ENCODE peak calls at places on chromosomes 1 and 21, in five cellular contexts. W is AG10803, J is right atrium auricular region, L is RWPE2, I is colonic mucosa. Z is an unnamed sample.

GRCh38 chr1:234866007-234866866 is 256.3 kb upstream of the IRF2BP2 start:
- DNase-seq in W (peak; percentile 78), J (peak; percentile 90), L (no peak), I (peak; percentile 76), Z (no peak)

GRCh38 chr1:93710949-93711591 is 29.4 kb upstream of the BCAR3 start:
- DNase-seq in W (no peak), J (no peak), L (no peak), I (no peak), Z (no peak)

GRCh38 chr1:237211031-237211430 is 169.0 kb downstream of the RYR2 start:
- DNase-seq in W (no peak), J (no peak), L (no peak), I (no peak), Z (no peak)

GRCh38 chr1:31198591-31198990 is 41.1 kb downstream of the NKAIN1 start:
- DNase-seq in W (no peak), J (no peak), L (no peak), I (no peak), Z (no peak)

GRCh38 chr1:156727914-156728598 is at the start of gene METTL25B:
- DNase-seq in W (peak; percentile 75), J (peak; percentile 85), L (peak; percentile 90), I (peak; percentile 89), Z (peak; percentile 82)

GRCh38 chr1:192639607-192640368 is 3.8 kb downstream of the RGS13 start:
- DNase-seq in W (peak; percentile 26), J (no peak), L (no peak), I (no peak), Z (peak; percentile 16)

GRCh38 chr1:248782311-248782887 is 26.8 kb upstream of the LYPD8 start:
- DNase-seq in W (no peak), J (no peak), L (no peak), I (no peak), Z (no peak)

GRCh38 chr1:98181041-98181764 is 260.4 kb upstream of the DPYD start:
- DNase-seq in W (no peak), J (no peak), L (no peak), I (no peak), Z (no peak)

GRCh38 chr1:112840631-112841624 is 115.1 kb downstream of the SLC16A1 start:
- DNase-seq in W (no peak), J (no peak), L (no peak), I (no peak), Z (peak; percentile 53)

GRCh38 chr1:156123356-156124196 is 9.1 kb downstream of the LMNA start:
- DNase-seq in W (peak; percentile 97), J (peak; percentile 100), L (peak; percentile 93), I (peak; percentile 97), Z (no peak)

GRCh38 chr1:67485046-67485811 is 55.0 kb upstream of the SERBP1 start:
- DNase-seq in W (no peak), J (no peak), L (no peak), I (no peak), Z (no peak)

GRCh38 chr21:22096314-22096713 is 1098.1 kb downstream of the NCAM2 start:
- DNase-seq in W (no peak), J (no peak), L (no peak), I (no peak), Z (no peak)

GRCh38 chr1:193090865-193091264 is 14.3 kb downstream of the GLRX2 start:
- DNase-seq in W (no peak), J (no peak), L (no peak), I (no peak), Z (no peak)

GRCh38 chr1:43552813-43553212 is 22.1 kb downstream of the PTPRF start:
- DNase-seq in W (peak; percentile 69), J (no peak), L (no peak), I (peak; percentile 83), Z (no peak)

GRCh38 chr21:15400905-15401304 is 328.9 kb upstream of the USP25 start:
- DNase-seq in W (no peak), J (no peak), L (no peak), I (no peak), Z (no peak)

GRCh38 chr1:161052899-161053298 is 7.1 kb upstream of the USF1 start:
- DNase-seq in W (no peak), J (no peak), L (no peak), I (no peak), Z (no peak)

GRCh38 chr1:5752715-5753330 is 239.4 kb downstream of the NPHP4 start:
- DNase-seq in W (no peak), J (no peak), L (peak; percentile 40), I (no peak), Z (no peak)

GRCh38 chr1:209250970-209251636 is 332.4 kb upstream of the CAMK1G start:
- DNase-seq in W (no peak), J (no peak), L (no peak), I (no peak), Z (no peak)

GRCh38 chr1:204041803-204042505 is 31.0 kb upstream of the SOX13 start:
- DNase-seq in W (peak; percentile 42), J (no peak), L (no peak), I (no peak), Z (no peak)

GRCh38 chr1:65243492-65243891 is 65.9 kb upstream of the DNAJC6 start:
- DNase-seq in W (no peak), J (no peak), L (no peak), I (no peak), Z (no peak)

GRCh38 chr1:74399249-74399648 is 113.2 kb downstream of the LRRC53 start:
- DNase-seq in W (no peak), J (no peak), L (no peak), I (no peak), Z (no peak)

GRCh38 chr21:45974073-45975016 is 7.2 kb upstream of the COL6A1 start:
- DNase-seq in W (peak; percentile 67), J (peak; percentile 83), L (peak; percentile 70), I (no peak), Z (no peak)

GRCh38 chr1:94646786-94647555 is 105.4 kb upstream of the F3 start:
- DNase-seq in W (peak; percentile 73), J (no peak), L (no peak), I (no peak), Z (no peak)

GRCh38 chr1:183416850-183417690 is 1.1 kb downstream of the NMNAT2 start:
- DNase-seq in W (peak; percentile 39), J (no peak), L (no peak), I (peak; percentile 46), Z (no peak)

GRCh38 chr1:227192163-227192562 is 126.1 kb downstream of the CDC42BPA start:
- DNase-seq in W (peak; percentile 96), J (no peak), L (no peak), I (peak; percentile 23), Z (peak; percentile 2)

GRCh38 chr1:215970406-215970805 is 403.3 kb downstream of the KCTD3 start:
- DNase-seq in W (peak; percentile 3), J (no peak), L (no peak), I (no peak), Z (no peak)

GRCh38 chr1:55235722-55236121 is 20.6 kb upstream of the USP24 start:
- DNase-seq in W (peak; percentile 87), J (no peak), L (no peak), I (no peak), Z (no peak)

GRCh38 chr1:7117599-7118281 is 332.5 kb downstream of the CAMTA1 start:
- DNase-seq in W (peak; percentile 93), J (no peak), L (peak; percentile 79), I (no peak), Z (no peak)

GRCh38 chr1:56584910-56585528 is 5.7 kb upstream of the PLPP3 start:
- DNase-seq in W (peak; percentile 75), J (no peak), L (no peak), I (peak; percentile 43), Z (peak; percentile 57)

GRCh38 chr1:62436039-62436465 is 797 bp upstream of the USP1 start:
- DNase-seq in W (no peak), J (no peak), L (no peak), I (no peak), Z (no peak)

GRCh38 chr1:18299441-18300338 is 181.0 kb upstream of the KLHDC7A start:
- DNase-seq in W (peak; percentile 1), J (no peak), L (no peak), I (no peak), Z (peak; percentile 61)

GRCh38 chr1:181656491-181656890 is 173.2 kb downstream of the CACNA1E start:
- DNase-seq in W (no peak), J (no peak), L (no peak), I (no peak), Z (no peak)

DNA sequence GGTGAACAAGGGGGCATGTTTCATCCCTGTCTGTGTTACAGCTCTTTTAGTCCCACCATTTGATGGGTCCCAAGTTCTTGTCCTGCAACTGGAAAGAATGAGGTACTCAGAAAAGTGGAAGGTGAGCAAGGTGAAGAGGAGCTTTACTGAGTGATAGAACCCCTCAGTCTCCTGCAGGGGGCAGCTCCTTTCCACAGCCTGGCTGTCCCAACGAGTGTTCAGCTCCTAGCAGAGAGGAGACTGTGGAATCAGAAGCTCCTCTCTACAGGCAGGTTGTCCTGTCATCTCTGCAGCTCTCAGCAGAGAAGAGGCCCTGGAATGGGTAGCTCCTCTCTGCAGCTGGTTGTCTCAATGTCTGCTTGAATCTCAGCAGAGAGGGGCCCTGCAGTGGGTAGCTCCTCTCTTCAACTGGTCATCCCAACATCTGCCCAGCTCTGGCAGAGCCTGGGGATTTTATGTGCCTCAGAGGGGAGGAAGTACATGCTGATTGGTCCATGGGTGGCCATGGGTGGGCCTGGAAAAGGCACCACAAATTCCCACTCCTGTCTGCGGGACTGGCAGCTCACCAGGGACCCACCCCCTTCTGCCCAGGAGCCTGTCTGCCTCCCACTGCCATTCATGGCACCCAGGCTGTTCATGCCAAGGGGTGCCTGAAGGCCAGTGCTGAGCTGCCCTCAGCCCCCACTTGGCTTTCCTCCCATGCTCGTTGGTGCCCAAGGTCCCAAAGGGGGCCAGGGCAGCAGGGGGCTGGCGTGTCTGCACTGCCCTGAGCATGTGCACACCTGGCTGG is 25.7 kb downstream of the LDLRAD1 start:
- DNase-seq in W (no peak), J (no peak), L (no peak), I (no peak), Z (no peak)
- TF ChIP-seq CTCF in W (peak; percentile 16), J (no peak), L (peak; percentile 13), I (no peak), Z (no peak)

GRCh38 chr1:222034790-222035189 is 292.9 kb upstream of the DUSP10 start:
- DNase-seq in W (no peak), J (no peak), L (no peak), I (no peak), Z (no peak)
- TF ChIP-seq CTCF in W (no peak), J (no peak), L (no peak), I (no peak), Z (no peak)

GRCh38 chr1:202571719-202572339 is 138.4 kb downstream of the SYT2 start:
- DNase-seq in W (peak; percentile 41), J (no peak), L (no peak), I (peak; percentile 44), Z (peak; percentile 56)
- TF ChIP-seq CTCF in W (peak; percentile 83), J (peak; percentile 70), L (peak; percentile 66), I (peak; percentile 83), Z (peak; percentile 74)

DNA sequence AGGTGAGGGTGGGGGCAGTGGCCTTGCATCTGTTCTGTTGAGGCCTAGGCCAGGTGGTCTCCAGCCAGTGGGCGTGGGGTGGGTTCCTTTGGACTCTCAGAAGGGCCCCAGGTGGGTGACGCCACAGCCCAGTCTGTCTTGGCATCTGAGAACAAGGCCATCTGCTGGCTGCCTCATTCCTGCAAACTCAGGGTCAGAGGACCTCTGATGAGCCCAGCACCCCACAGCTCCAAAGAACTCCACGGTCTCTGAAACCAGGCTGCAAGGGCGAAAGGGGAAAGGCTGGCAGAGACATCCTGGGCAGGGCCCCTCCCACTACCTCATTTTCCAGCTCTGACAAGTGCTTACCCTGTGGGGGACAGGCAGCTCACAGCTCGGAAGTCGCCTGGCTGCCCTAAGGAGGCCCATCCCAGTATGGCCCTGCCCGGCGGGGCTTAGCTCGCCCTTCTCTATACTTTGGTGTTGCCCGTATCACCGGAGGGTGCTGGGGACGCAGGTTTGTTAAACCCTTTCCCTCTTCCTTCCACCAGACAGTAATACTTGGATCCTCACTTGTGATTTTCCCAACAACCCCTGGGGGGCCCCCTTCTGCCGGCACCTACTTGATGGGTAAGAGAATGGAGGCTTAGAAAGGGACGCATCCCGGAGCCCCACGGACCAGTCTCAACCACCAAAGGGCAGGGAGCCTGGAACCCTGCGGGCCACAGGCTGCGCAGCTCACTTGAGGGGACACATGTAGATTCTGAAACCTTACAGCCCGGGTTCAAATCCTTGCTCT is 10.9 kb upstream of the EDN2 start:
- DNase-seq in W (no peak), J (no peak), L (no peak), I (no peak), Z (no peak)
- TF ChIP-seq CTCF in W (peak; percentile 28), J (no peak), L (peak; percentile 39), I (no peak), Z (no peak)

Z was measured in GM20000.